ENCODE peak calls at places on chromosomes 7 and 10, in five cellular contexts. C is AG09319, Z is uterus, Y is fibroblast of the aortic adventitia, P is lower leg skin. I is an unnamed sample.

GRCh38 chr7:123966936-123967335 is 41.9 kb downstream of the SPAM1 start:
- DNase-seq in C (no peak), P (no peak), Y (peak), Z (no peak), I (no peak)

GRCh38 chr10:30455816-30456215 is 21.8 kb downstream of the MAP3K8 start:
- DNase-seq in Z (peak), C (no peak), P (no peak), Y (no peak), I (no peak)

GRCh38 chr7:155058861-155059355 is 11.2 kb upstream of the HTR5A start:
- DNase-seq in P (no peak), C (no peak), Z (no peak), Y (no peak), I (no peak)

GRCh38 chr10:107971973-107972372 is 807.5 kb upstream of the SORCS1 start:
- DNase-seq in Z (no peak), Y (peak), C (no peak), P (no peak), I (no peak)

GRCh38 chr7:98988641-98989040 is 110.3 kb downstream of the TRRAP start:
- DNase-seq in Y (no peak), C (no peak), P (no peak), Z (no peak), I (no peak)

GRCh38 chr7:48311464-48311863 is 140.2 kb downstream of the ABCA13 start:
- DNase-seq in Y (no peak), P (no peak), C (no peak), Z (no peak), I (no peak)

GRCh38 chr10:103895458-103896186 is 22.4 kb downstream of the STN1 start:
- DNase-seq in C (peak), Y (peak), Z (peak), P (no peak), I (no peak)

GRCh38 chr10:132650611-132651250 is 113.1 kb downstream of the INPP5A start:
- DNase-seq in C (no peak), Z (no peak), P (no peak), Y (no peak), I (no peak)

GRCh38 chr10:69327463-69328345 is 49.4 kb downstream of the HK1 start:
- DNase-seq in C (no peak), Z (peak), P (peak), Y (peak), I (no peak)

GRCh38 chr7:137667633-137668387 is 179.0 kb downstream of the DGKI start:
- DNase-seq in Z (no peak), Y (peak), C (peak), P (no peak), I (no peak)

GRCh38 chr10:47403401-47404318 is 19.6 kb upstream of the ZNF488 start:
- DNase-seq in P (peak), Z (peak), C (no peak), Y (peak), I (no peak)

GRCh38 chr7:130736298-130736900 is 2.4 kb upstream of the KLF14 start:
- DNase-seq in Z (no peak), P (no peak), C (no peak), Y (no peak), I (no peak)

GRCh38 chr10:35643976-35644799 is 2.1 kb upstream of the FZD8 start:
- DNase-seq in Z (no peak), C (no peak), Y (peak), P (no peak), I (no peak)

GRCh38 chr10:117734626-117735405 is 192.3 kb downstream of the EMX2 start:
- DNase-seq in C (no peak), P (no peak), Y (no peak), Z (no peak), I (peak)

GRCh38 chr7:133481676-133482075 is 228.8 kb downstream of the EXOC4 start:
- DNase-seq in P (no peak), Z (no peak), C (no peak), Y (peak), I (no peak)

GRCh38 chr10:117134084-117135025 is 3.7 kb downstream of the VAX1 start:
- DNase-seq in C (no peak), Y (no peak), Z (no peak), P (no peak), I (peak)

GRCh38 chr7:108103566-108104298 is 26.4 kb downstream of the LAMB4 start:
- DNase-seq in P (no peak), Z (no peak), Y (peak), C (no peak), I (no peak)

GRCh38 chr10:116289652-116290051 is 16.6 kb upstream of the GFRA1 start:
- DNase-seq in Y (no peak), Z (no peak), C (no peak), P (no peak), I (no peak)

GRCh38 chr10:72661436-72661835 is 30.5 kb upstream of the MCU start:
- DNase-seq in Z (no peak), Y (no peak), P (no peak), C (no peak), I (no peak)

GRCh38 chr10:43125881-43126731 is 12.1 kb upstream of the CSGALNACT2 start:
- DNase-seq in Y (no peak), C (no peak), Z (no peak), P (peak), I (peak)

GRCh38 chr10:119762805-119763798 is 37.3 kb downstream of the INPP5F start:
- DNase-seq in C (no peak), Y (no peak), P (no peak), Z (no peak), I (no peak)

GRCh38 chr7:25594122-25594521 is 365.8 kb upstream of the NPVF start:
- DNase-seq in C (no peak), Z (no peak), P (no peak), Y (no peak), I (no peak)

GRCh38 chr10:75542902-75543301 is 111.5 kb downstream of the LRMDA start:
- DNase-seq in C (peak), Y (peak), Z (peak), P (peak), I (no peak)

GRCh38 chr7:510782-511281 is 8.8 kb downstream of the PDGFA start:
- DNase-seq in P (no peak), Y (no peak), Z (no peak), C (no peak), I (no peak)

GRCh38 chr10:126907423-126907970 is 2.3 kb downstream of the DOCK1 start:
- DNase-seq in C (no peak), Y (no peak), P (no peak), Z (no peak), I (no peak)

GRCh38 chr7:22858640-22859561 is 36.3 kb upstream of the TOMM7 start:
- DNase-seq in C (peak), Y (peak), Z (no peak), P (no peak), I (no peak)

GRCh38 chr7:51123322-51124021 is 193.1 kb downstream of the COBL start:
- DNase-seq in Z (no peak), Y (peak), C (peak), P (peak), I (no peak)

GRCh38 chr10:21808525-21808924 is 195.0 kb downstream of the DNAJC1 start:
- DNase-seq in C (no peak), Z (no peak), P (no peak), Y (no peak), I (no peak)

GRCh38 chr7:105808703-105809590 is 67.5 kb downstream of the ATXN7L1 start:
- DNase-seq in Y (peak), P (no peak), Z (no peak), C (no peak), I (no peak)

GRCh38 chr7:151251926-151252835 is 3.7 kb upstream of the SMARCD3 start:
- DNase-seq in Y (peak), C (peak), P (no peak), Z (peak), I (peak)

GRCh38 chr7:42068554-42069280 is 168.3 kb downstream of the GLI3 start:
- DNase-seq in P (no peak), C (no peak), Y (no peak), Z (no peak), I (no peak)

GRCh38 chr7:150862356-150862755 is 10.0 kb downstream of the AOC1 start:
- DNase-seq in C (no peak), Z (no peak), Y (no peak), P (no peak), I (no peak)

GRCh38 chr10:80132299-80133139 is at the start of gene PLAC9:
- DNase-seq in Y (peak), Z (peak), C (no peak), P (no peak), I (peak)

GRCh38 chr10:100890696-100891271 is 22.0 kb upstream of the SLF2 start:
- DNase-seq in C (peak), Y (peak), Z (no peak), P (no peak), I (no peak)

GRCh38 chr7:11751315-11751714 is 80.7 kb downstream of the THSD7A start:
- DNase-seq in Y (no peak), C (no peak), P (no peak), Z (no peak), I (no peak)

GRCh38 chr10:68618234-68618633 is 58.1 kb downstream of the TET1 start:
- DNase-seq in Y (peak), Z (no peak), P (no peak), C (no peak), I (no peak)

GRCh38 chr7:141436676-141437075 is 114.5 kb upstream of the AGK start:
- DNase-seq in C (no peak), P (no peak), Y (no peak), Z (no peak), I (no peak)

GRCh38 chr7:115911466-115911865 is 119.1 kb downstream of the TFEC start:
- DNase-seq in C (no peak), Z (no peak), Y (peak), P (no peak), I (no peak)

GRCh38 chr7:115906690-115907089 is 123.9 kb downstream of the TFEC start:
- DNase-seq in C (no peak), Z (no peak), P (no peak), Y (no peak), I (no peak)

GRCh38 chr7:115914951-115915350 is 115.6 kb downstream of the TFEC start:
- DNase-seq in Z (no peak), P (no peak), C (peak), Y (peak), I (no peak)

DNA sequence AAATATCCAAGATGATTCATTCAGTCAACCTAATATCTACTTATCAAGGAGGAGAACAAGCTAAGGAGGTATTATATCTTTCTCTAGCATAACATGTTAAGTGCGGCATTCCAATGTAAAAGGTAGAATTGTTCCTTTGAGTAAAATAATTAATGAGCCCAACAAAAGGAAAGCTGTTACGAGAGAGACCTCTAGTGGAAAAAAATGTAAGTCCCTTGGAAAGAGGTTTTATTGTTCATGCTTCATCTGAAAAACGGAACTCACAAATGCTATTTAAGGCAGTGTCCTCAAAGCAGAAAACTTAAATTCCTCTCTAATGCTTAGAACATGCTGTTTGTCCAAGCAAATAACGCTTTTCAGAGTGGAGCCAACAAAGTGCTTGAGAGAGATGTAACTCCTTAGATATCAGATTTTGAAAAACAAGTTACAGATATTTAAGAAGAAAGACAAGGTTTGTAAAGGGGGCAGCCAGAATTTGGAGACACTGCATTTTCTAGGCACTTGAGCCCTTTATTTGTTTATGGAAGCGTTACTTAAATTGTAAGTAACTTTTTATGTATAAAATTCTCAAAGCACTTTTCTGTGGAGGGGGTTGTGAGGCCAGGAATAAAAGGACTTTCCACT is 119.9 kb downstream of the TFEC start:
- DNase-seq in Z (no peak), P (no peak), Y (peak), C (no peak), I (no peak)
- TF ChIP-seq CTCF in Z (peak), P (no peak), Y (peak), C (peak), I (peak)

GRCh38 chr10:98238391-98238790 is 29.6 kb downstream of the LOXL4 start:
- DNase-seq in C (no peak), Y (no peak), Z (no peak), P (no peak), I (no peak)

GRCh38 chr10:98244586-98244985 is 23.4 kb downstream of the LOXL4 start:
- DNase-seq in C (no peak), P (no peak), Y (no peak), Z (no peak), I (no peak)

GRCh38 chr10:98246911-98247820 is 20.8 kb downstream of the LOXL4 start:
- DNase-seq in P (peak), Z (no peak), C (peak), Y (no peak), I (no peak)

GRCh38 chr10:98240524-98240923 is 27.5 kb downstream of the LOXL4 start:
- DNase-seq in Z (no peak), Y (no peak), C (no peak), P (no peak), I (no peak)

DNA sequence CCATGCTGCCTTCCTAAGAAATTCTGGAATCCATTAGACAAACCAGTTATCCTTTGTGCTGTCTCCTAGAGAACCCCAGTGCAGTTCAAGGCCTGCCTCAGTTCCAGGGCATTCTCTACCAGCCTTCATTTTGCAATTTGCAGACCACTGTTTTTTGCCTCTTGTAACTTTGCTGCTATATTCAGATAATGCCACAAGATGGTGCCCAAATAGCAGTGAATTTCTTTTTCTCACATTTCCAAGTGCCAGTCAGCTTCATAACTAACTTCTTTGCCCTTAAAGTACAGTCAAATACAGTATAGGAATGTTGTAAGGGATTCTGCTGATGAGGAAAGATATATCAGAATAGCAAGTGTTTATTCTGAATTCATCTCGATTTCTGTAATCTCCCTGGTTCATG is 25.2 kb downstream of the LOXL4 start:
- DNase-seq in C (no peak), Y (peak), P (no peak), Z (no peak), I (no peak)
- TF ChIP-seq CTCF in C (peak), Y (peak), P (no peak), Z (peak), I (peak)

DNA sequence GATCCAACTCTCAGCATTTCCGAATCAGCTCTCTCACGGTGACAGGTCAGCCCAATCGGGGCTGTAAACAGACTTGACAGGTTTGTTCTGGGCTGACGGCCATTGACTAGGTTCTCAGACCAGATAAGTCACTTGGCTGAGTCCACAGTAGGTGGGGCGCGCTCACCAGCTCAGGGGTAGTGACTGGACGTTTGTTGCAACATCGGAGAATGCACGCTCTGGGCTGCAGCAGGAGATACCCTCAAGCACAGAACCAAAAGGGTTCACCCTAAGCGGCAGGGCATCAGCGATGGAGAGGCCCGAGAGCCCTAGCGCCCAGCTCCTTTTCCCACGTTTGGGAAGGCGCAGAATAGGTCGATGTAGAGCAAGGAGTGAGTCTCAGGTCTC is 1.8 kb downstream of the KLLN start:
- DNase-seq in Y (peak), Z (peak), C (peak), P (peak), I (peak)
- TF ChIP-seq CTCF in Y (no peak), Z (peak), C (peak), P (no peak), I (no peak)

GRCh38 chr10:102229810-102230263 is 3.7 kb downstream of the ELOVL3 start:
- DNase-seq in Y (peak), C (no peak), P (peak), Z (peak), I (peak)

GRCh38 chr10:102231357-102232318 is 5.5 kb downstream of the ELOVL3 start:
- DNase-seq in Z (peak), P (no peak), C (no peak), Y (no peak), I (peak)

GRCh38 chr10:102233997-102234396 is 7.3 kb downstream of the PITX3 start:
- DNase-seq in Y (no peak), P (no peak), C (no peak), Z (no peak), I (no peak)

GRCh38 chr10:102230264-102230860 is 4.3 kb downstream of the ELOVL3 start:
- DNase-seq in P (no peak), Z (peak), Y (peak), C (no peak), I (peak)

GRCh38 chr10:102230861-102231356 is 4.8 kb downstream of the ELOVL3 start:
- DNase-seq in P (no peak), Z (peak), Y (no peak), C (no peak), I (peak)
- TF ChIP-seq CTCF in P (no peak), Z (peak), Y (peak), C (peak), I (no peak)